ENCODE peak calls at places on chromosome 12, in seven cellular contexts. One of them, this sample, is unnamed.

GRCh38 chr12:91098942-91099341 is 12.4 kb downstream of the LUM start:
- DNase-seq in NCI-H1105: no peak
- DNase-seq in GM13976: no peak
- DNase-seq in amniotic stem cell: peak
- DNase-seq in cerebellar cortex: no peak
- DNase-seq in left ventricle myocardium inferior: no peak
- DNase-seq in activated effector memory CD4-positive, alpha-beta T cell treated with Interleukin-2 at 50 U/mL for 16 hours: no peak
- DNase-seq in this sample: no peak

GRCh38 chr12:583251-583869 is 79.9 kb downstream of the NINJ2 start:
- DNase-seq in amniotic stem cell: no peak
- DNase-seq in NCI-H1105: no peak
- DNase-seq in cerebellar cortex: no peak
- DNase-seq in activated effector memory CD4-positive, alpha-beta T cell treated with Interleukin-2 at 50 U/mL for 16 hours: no peak
- DNase-seq in GM13976: no peak
- DNase-seq in left ventricle myocardium inferior: peak
- DNase-seq in this sample: no peak

GRCh38 chr12:22215467-22216253 is 118.8 kb downstream of the ST8SIA1 start:
- DNase-seq in left ventricle myocardium inferior: no peak
- DNase-seq in activated effector memory CD4-positive, alpha-beta T cell treated with Interleukin-2 at 50 U/mL for 16 hours: no peak
- DNase-seq in amniotic stem cell: no peak
- DNase-seq in cerebellar cortex: no peak
- DNase-seq in NCI-H1105: no peak
- DNase-seq in GM13976: no peak
- DNase-seq in this sample: no peak

GRCh38 chr12:40980346-40981005 is 207.6 kb upstream of the PDZRN4 start:
- DNase-seq in GM13976: no peak
- DNase-seq in cerebellar cortex: peak
- DNase-seq in activated effector memory CD4-positive, alpha-beta T cell treated with Interleukin-2 at 50 U/mL for 16 hours: no peak
- DNase-seq in amniotic stem cell: no peak
- DNase-seq in left ventricle myocardium inferior: no peak
- DNase-seq in NCI-H1105: no peak
- DNase-seq in this sample: no peak

GRCh38 chr12:105092336-105092735 is 8.1 kb upstream of the ALDH1L2 start:
- DNase-seq in amniotic stem cell: no peak
- DNase-seq in left ventricle myocardium inferior: no peak
- DNase-seq in cerebellar cortex: no peak
- DNase-seq in NCI-H1105: no peak
- DNase-seq in activated effector memory CD4-positive, alpha-beta T cell treated with Interleukin-2 at 50 U/mL for 16 hours: no peak
- DNase-seq in GM13976: no peak
- DNase-seq in this sample: peak

GRCh38 chr12:57726884-57727757 is 11.4 kb downstream of the AGAP2 start:
- DNase-seq in left ventricle myocardium inferior: peak
- DNase-seq in amniotic stem cell: no peak
- DNase-seq in NCI-H1105: no peak
- DNase-seq in activated effector memory CD4-positive, alpha-beta T cell treated with Interleukin-2 at 50 U/mL for 16 hours: no peak
- DNase-seq in cerebellar cortex: no peak
- DNase-seq in GM13976: peak
- DNase-seq in this sample: peak

GRCh38 chr12:38392584-38393144 is 76.1 kb downstream of the ALG10B start:
- DNase-seq in cerebellar cortex: no peak
- DNase-seq in NCI-H1105: no peak
- DNase-seq in GM13976: no peak
- DNase-seq in amniotic stem cell: no peak
- DNase-seq in left ventricle myocardium inferior: no peak
- DNase-seq in activated effector memory CD4-positive, alpha-beta T cell treated with Interleukin-2 at 50 U/mL for 16 hours: no peak
- DNase-seq in this sample: no peak

GRCh38 chr12:51421266-51421884 is 3.3 kb upstream of the SLC4A8 start:
- DNase-seq in amniotic stem cell: peak
- DNase-seq in activated effector memory CD4-positive, alpha-beta T cell treated with Interleukin-2 at 50 U/mL for 16 hours: no peak
- DNase-seq in NCI-H1105: peak
- DNase-seq in left ventricle myocardium inferior: no peak
- DNase-seq in GM13976: peak
- DNase-seq in cerebellar cortex: peak
- DNase-seq in this sample: peak

GRCh38 chr12:188910-189621 is 24.9 kb downstream of the SLC6A12 start:
- DNase-seq in left ventricle myocardium inferior: peak
- DNase-seq in activated effector memory CD4-positive, alpha-beta T cell treated with Interleukin-2 at 50 U/mL for 16 hours: no peak
- DNase-seq in GM13976: peak
- DNase-seq in amniotic stem cell: peak
- DNase-seq in NCI-H1105: no peak
- DNase-seq in cerebellar cortex: peak
- DNase-seq in this sample: peak

GRCh38 chr12:19951664-19952063 is 416.7 kb upstream of the PDE3A start:
- DNase-seq in left ventricle myocardium inferior: no peak
- DNase-seq in amniotic stem cell: no peak
- DNase-seq in cerebellar cortex: no peak
- DNase-seq in GM13976: no peak
- DNase-seq in NCI-H1105: no peak
- DNase-seq in activated effector memory CD4-positive, alpha-beta T cell treated with Interleukin-2 at 50 U/mL for 16 hours: no peak
- DNase-seq in this sample: no peak

GRCh38 chr12:74370608-74371216 is 166.9 kb upstream of the ATXN7L3B start:
- DNase-seq in amniotic stem cell: no peak
- DNase-seq in cerebellar cortex: no peak
- DNase-seq in GM13976: no peak
- DNase-seq in NCI-H1105: no peak
- DNase-seq in activated effector memory CD4-positive, alpha-beta T cell treated with Interleukin-2 at 50 U/mL for 16 hours: no peak
- DNase-seq in left ventricle myocardium inferior: no peak
- DNase-seq in this sample: no peak

GRCh38 chr12:106682594-106683234 is 91.8 kb upstream of the RIC8B start:
- DNase-seq in left ventricle myocardium inferior: no peak
- DNase-seq in cerebellar cortex: peak
- DNase-seq in NCI-H1105: no peak
- DNase-seq in GM13976: peak
- DNase-seq in amniotic stem cell: no peak
- DNase-seq in activated effector memory CD4-positive, alpha-beta T cell treated with Interleukin-2 at 50 U/mL for 16 hours: no peak
- DNase-seq in this sample: no peak

GRCh38 chr12:63940295-63940997 is 95.9 kb downstream of the SRGAP1 start:
- DNase-seq in NCI-H1105: peak
- DNase-seq in left ventricle myocardium inferior: no peak
- DNase-seq in cerebellar cortex: peak
- DNase-seq in GM13976: no peak
- DNase-seq in activated effector memory CD4-positive, alpha-beta T cell treated with Interleukin-2 at 50 U/mL for 16 hours: no peak
- DNase-seq in amniotic stem cell: no peak
- DNase-seq in this sample: no peak

GRCh38 chr12:105960319-105961076 is 178.3 kb downstream of the NUAK1 start:
- DNase-seq in amniotic stem cell: no peak
- DNase-seq in NCI-H1105: no peak
- DNase-seq in GM13976: no peak
- DNase-seq in activated effector memory CD4-positive, alpha-beta T cell treated with Interleukin-2 at 50 U/mL for 16 hours: no peak
- DNase-seq in cerebellar cortex: no peak
- DNase-seq in left ventricle myocardium inferior: no peak
- DNase-seq in this sample: peak

GRCh38 chr12:132145334-132145733 is 1.1 kb downstream of the NOC4L start:
- DNase-seq in cerebellar cortex: no peak
- DNase-seq in NCI-H1105: no peak
- DNase-seq in amniotic stem cell: no peak
- DNase-seq in GM13976: no peak
- DNase-seq in activated effector memory CD4-positive, alpha-beta T cell treated with Interleukin-2 at 50 U/mL for 16 hours: no peak
- DNase-seq in left ventricle myocardium inferior: no peak
- DNase-seq in this sample: peak

GRCh38 chr12:120276734-120277133 is 11.2 kb upstream of the PXN start:
- DNase-seq in GM13976: no peak
- DNase-seq in NCI-H1105: no peak
- DNase-seq in activated effector memory CD4-positive, alpha-beta T cell treated with Interleukin-2 at 50 U/mL for 16 hours: no peak
- DNase-seq in amniotic stem cell: no peak
- DNase-seq in cerebellar cortex: no peak
- DNase-seq in left ventricle myocardium inferior: no peak
- DNase-seq in this sample: no peak

GRCh38 chr12:100359822-100360221 is 2.9 kb downstream of the SLC17A8 start:
- DNase-seq in NCI-H1105: no peak
- DNase-seq in amniotic stem cell: no peak
- DNase-seq in left ventricle myocardium inferior: no peak
- DNase-seq in cerebellar cortex: no peak
- DNase-seq in activated effector memory CD4-positive, alpha-beta T cell treated with Interleukin-2 at 50 U/mL for 16 hours: no peak
- DNase-seq in GM13976: no peak
- DNase-seq in this sample: no peak

GRCh38 chr12:84502907-84503787 is 409.5 kb downstream of the SLC6A15 start:
- DNase-seq in activated effector memory CD4-positive, alpha-beta T cell treated with Interleukin-2 at 50 U/mL for 16 hours: no peak
- DNase-seq in amniotic stem cell: peak
- DNase-seq in NCI-H1105: peak
- DNase-seq in cerebellar cortex: peak
- DNase-seq in left ventricle myocardium inferior: no peak
- DNase-seq in GM13976: peak
- DNase-seq in this sample: peak

GRCh38 chr12:23222801-23223200 is 597.8 kb downstream of the ETNK1 start:
- DNase-seq in cerebellar cortex: no peak
- DNase-seq in amniotic stem cell: no peak
- DNase-seq in GM13976: no peak
- DNase-seq in left ventricle myocardium inferior: no peak
- DNase-seq in NCI-H1105: no peak
- DNase-seq in activated effector memory CD4-positive, alpha-beta T cell treated with Interleukin-2 at 50 U/mL for 16 hours: no peak
- DNase-seq in this sample: no peak

GRCh38 chr12:45547822-45548221 is 181.7 kb upstream of the ARID2 start:
- DNase-seq in cerebellar cortex: no peak
- DNase-seq in NCI-H1105: no peak
- DNase-seq in left ventricle myocardium inferior: no peak
- DNase-seq in activated effector memory CD4-positive, alpha-beta T cell treated with Interleukin-2 at 50 U/mL for 16 hours: no peak
- DNase-seq in amniotic stem cell: no peak
- DNase-seq in GM13976: no peak
- DNase-seq in this sample: no peak

GRCh38 chr12:68007466-68007865 is 18.2 kb downstream of the IFNG-AS1 start:
- DNase-seq in left ventricle myocardium inferior: no peak
- DNase-seq in amniotic stem cell: no peak
- DNase-seq in cerebellar cortex: no peak
- DNase-seq in NCI-H1105: no peak
- DNase-seq in GM13976: no peak
- DNase-seq in activated effector memory CD4-positive, alpha-beta T cell treated with Interleukin-2 at 50 U/mL for 16 hours: no peak
- DNase-seq in this sample: no peak

GRCh38 chr12:123474493-123475255 is 16.7 kb downstream of the SNRNP35 start:
- DNase-seq in amniotic stem cell: no peak
- DNase-seq in cerebellar cortex: no peak
- DNase-seq in activated effector memory CD4-positive, alpha-beta T cell treated with Interleukin-2 at 50 U/mL for 16 hours: no peak
- DNase-seq in left ventricle myocardium inferior: peak
- DNase-seq in GM13976: no peak
- DNase-seq in NCI-H1105: no peak
- DNase-seq in this sample: no peak

GRCh38 chr12:120229071-120229582 is 28.2 kb upstream of the RPLP0 start:
- DNase-seq in amniotic stem cell: no peak
- DNase-seq in left ventricle myocardium inferior: no peak
- DNase-seq in NCI-H1105: no peak
- DNase-seq in cerebellar cortex: peak
- DNase-seq in activated effector memory CD4-positive, alpha-beta T cell treated with Interleukin-2 at 50 U/mL for 16 hours: no peak
- DNase-seq in GM13976: no peak
- DNase-seq in this sample: no peak

GRCh38 chr12:99110866-99111265 is 465.8 kb downstream of the APAF1 start:
- DNase-seq in activated effector memory CD4-positive, alpha-beta T cell treated with Interleukin-2 at 50 U/mL for 16 hours: no peak
- DNase-seq in left ventricle myocardium inferior: no peak
- DNase-seq in cerebellar cortex: no peak
- DNase-seq in GM13976: no peak
- DNase-seq in amniotic stem cell: no peak
- DNase-seq in NCI-H1105: peak
- DNase-seq in this sample: no peak

GRCh38 chr12:3633396-3633795 is 119.5 kb downstream of the CRACR2A start:
- DNase-seq in cerebellar cortex: no peak
- DNase-seq in activated effector memory CD4-positive, alpha-beta T cell treated with Interleukin-2 at 50 U/mL for 16 hours: no peak
- DNase-seq in left ventricle myocardium inferior: no peak
- DNase-seq in NCI-H1105: no peak
- DNase-seq in amniotic stem cell: no peak
- DNase-seq in GM13976: no peak
- DNase-seq in this sample: no peak

GRCh38 chr12:121775501-121775900 is 18.0 kb downstream of the RHOF start:
- DNase-seq in cerebellar cortex: no peak
- DNase-seq in NCI-H1105: no peak
- DNase-seq in amniotic stem cell: no peak
- DNase-seq in GM13976: no peak
- DNase-seq in left ventricle myocardium inferior: no peak
- DNase-seq in activated effector memory CD4-positive, alpha-beta T cell treated with Interleukin-2 at 50 U/mL for 16 hours: no peak
- DNase-seq in this sample: no peak

GRCh38 chr12:111067498-111067897 is 147.1 kb upstream of the MYL2 start:
- DNase-seq in left ventricle myocardium inferior: no peak
- DNase-seq in cerebellar cortex: no peak
- DNase-seq in NCI-H1105: no peak
- DNase-seq in amniotic stem cell: no peak
- DNase-seq in activated effector memory CD4-positive, alpha-beta T cell treated with Interleukin-2 at 50 U/mL for 16 hours: no peak
- DNase-seq in GM13976: no peak
- DNase-seq in this sample: no peak

GRCh38 chr12:49825971-49826421 is 2.2 kb downstream of the NCKAP5L start:
- DNase-seq in left ventricle myocardium inferior: no peak
- DNase-seq in NCI-H1105: no peak
- DNase-seq in activated effector memory CD4-positive, alpha-beta T cell treated with Interleukin-2 at 50 U/mL for 16 hours: no peak
- DNase-seq in GM13976: no peak
- DNase-seq in cerebellar cortex: no peak
- DNase-seq in amniotic stem cell: no peak
- DNase-seq in this sample: no peak